ENCODE peak calls at places on chromosome 19, in nine cellular contexts. P, X, V, U, W, A, K, R and O are unnamed samples. For H3K9me3, the result is how much of the 10 kb centered on the place peaks cover.

GRCh38 chr19:516884-517424 is 9.7 kb downstream of the TPGS1 start:
- DNase-seq in P (no peak), X (no peak), V (no peak), U (no peak), W (no peak), A (no peak), K (no peak), R (no peak), O (no peak)

GRCh38 chr19:1521636-1522035 is 2.2 kb upstream of the PLK5 start:
- DNase-seq in P (no peak), X (no peak), V (no peak), U (no peak), W (no peak), A (no peak), K (no peak), R (no peak), O (no peak)

GRCh38 chr19:4181053-4181508 is 1.3 kb downstream of the SIRT6 start:
- DNase-seq in P (no peak), X (no peak), V (no peak), U (no peak), W (no peak), A (no peak), K (no peak), R (no peak), O (no peak)

GRCh38 chr19:23867895-23868294 is 46.8 kb upstream of the ZNF726 start:
- DNase-seq in P (no peak), X (no peak), V (no peak), U (no peak), W (no peak), A (no peak), K (no peak), R (no peak), O (no peak)

GRCh38 chr19:23800868-23801267 is 42.2 kb upstream of the ZNF681 start:
- DNase-seq in P (no peak), X (no peak), V (no peak), U (no peak), W (no peak), A (no peak), K (no peak), R (no peak), O (no peak)

GRCh38 chr19:49363265-49364082 is at the start of gene DKKL1:
- DNase-seq in P (peak), X (peak), V (peak), U (peak), W (peak), A (peak), K (peak), R (peak), O (peak)

GRCh38 chr19:39531834-39532232 is 819 bp downstream of the EID2B start:
- DNase-seq in P (no peak), X (no peak), V (no peak), U (no peak), W (no peak), A (no peak), K (no peak), R (no peak), O (no peak)

GRCh38 chr19:15934332-15935078 is at the start of gene CYP4F11:
- DNase-seq in P (peak), X (peak), V (peak), U (no peak), W (no peak), A (peak), K (no peak), R (no peak), O (no peak)

GRCh38 chr19:50909240-50910070 is 1.7 kb downstream of the KLK4 start:
- DNase-seq in P (peak), X (peak), V (peak), U (no peak), W (no peak), A (peak), K (peak), R (peak), O (no peak)

GRCh38 chr19:1396019-1396767 is 5.1 kb downstream of the GAMT start:
- DNase-seq in P (no peak), X (no peak), V (no peak), U (no peak), W (no peak), A (no peak), K (no peak), R (no peak), O (no peak)

GRCh38 chr19:44925114-44925891 is 10.9 kb downstream of the APOC1 start:
- DNase-seq in P (no peak), X (peak), V (peak), U (peak), W (no peak), A (peak), K (no peak), R (no peak), O (peak)

GRCh38 chr19:18499055-18499775 is 22.7 kb downstream of the ELL start:
- DNase-seq in P (no peak), X (no peak), V (no peak), U (no peak), W (no peak), A (no peak), K (no peak), R (no peak), O (no peak)

GRCh38 chr19:15892012-15892411 is 5.9 kb downstream of the CYP4F2 start:
- DNase-seq in P (no peak), X (no peak), V (no peak), U (no peak), W (no peak), A (no peak), K (no peak), R (no peak), O (no peak)

GRCh38 chr19:50568321-50569022 is at the start of gene LRRC4B:
- DNase-seq in P (no peak), X (no peak), V (no peak), U (no peak), W (no peak), A (no peak), K (peak), R (no peak), O (peak)

GRCh38 chr19:343451-343931 is 1.1 kb downstream of the MIER2 start:
- DNase-seq in P (peak), X (no peak), V (no peak), U (no peak), W (no peak), A (no peak), K (no peak), R (no peak), O (no peak)

GRCh38 chr19:4140237-4140711 is 13.2 kb upstream of the CREB3L3 start:
- DNase-seq in P (peak), X (no peak), V (peak), U (no peak), W (peak), A (no peak), K (peak), R (peak), O (no peak)

GRCh38 chr19:42280761-42281174 is 11.7 kb downstream of the CIC start:
- DNase-seq in P (no peak), X (peak), V (no peak), U (no peak), W (no peak), A (peak), K (no peak), R (no peak), O (peak)

GRCh38 chr19:24140099-24140498 is 53.1 kb downstream of the ZNF254 start:
- DNase-seq in P (peak), X (no peak), V (no peak), U (no peak), W (peak), A (no peak), K (no peak), R (no peak), O (no peak)

GRCh38 chr19:35644987-35645679 is 3.0 kb upstream of the COX6B1 start:
- DNase-seq in P (peak), X (peak), V (peak), U (peak), W (peak), A (peak), K (peak), R (peak), O (peak)

GRCh38 chr19:40347476-40348124 is 597 bp downstream of the C19orf47 start:
- DNase-seq in P (no peak), X (no peak), V (no peak), U (no peak), W (no peak), A (no peak), K (no peak), R (no peak), O (no peak)

GRCh38 chr19:33580026-33580644 is 41.6 kb upstream of the CHST8 start:
- DNase-seq in P (peak), X (no peak), V (no peak), U (no peak), W (no peak), A (no peak), K (no peak), R (no peak), O (no peak)

GRCh38 chr19:3506384-3507340 is 551 bp downstream of the FZR1 start:
- DNase-seq in P (peak), X (no peak), V (peak), U (no peak), W (no peak), A (peak), K (no peak), R (no peak), O (peak)

GRCh38 chr19:35756373-35757230 is at the start of gene HSPB6:
- DNase-seq in P (no peak), X (peak), V (peak), U (no peak), W (no peak), A (peak), K (no peak), R (no peak), O (peak)

GRCh38 chr19:17725422-17726078 is 6.3 kb downstream of the MAP1S start:
- DNase-seq in P (no peak), X (no peak), V (no peak), U (no peak), W (no peak), A (no peak), K (peak), R (no peak), O (no peak)

GRCh38 chr19:51024924-51025323 is 1.5 kb downstream of the KLK11 start:
- DNase-seq in P (no peak), X (no peak), V (no peak), U (no peak), W (no peak), A (no peak), K (no peak), R (no peak), O (no peak)

GRCh38 chr19:10535613-10536012 is 8.1 kb upstream of the ATG4D start:
- DNase-seq in P (peak), X (no peak), V (no peak), U (no peak), W (no peak), A (no peak), K (no peak), R (no peak), O (no peak)
- H3K27ac ChIP-seq in P (peak), X (no peak), V (no peak), U (no peak), W (no peak), A (no peak), K (no peak), R (no peak), O (no peak)

GRCh38 chr19:9013988-9014387 is 3.8 kb upstream of the MUC16 start:
- DNase-seq in P (no peak), X (no peak), V (no peak), U (no peak), W (no peak), A (no peak), K (no peak), R (no peak), O (no peak)
- H3K9me3 ChIP-seq in P (under half), X (under half), V (under half), U (under half), W (under half), A (under half), K (under half), R (under half), O (under half)

GRCh38 chr19:6219592-6220290 is 60.0 kb downstream of the MLLT1 start:
- DNase-seq in P (no peak), X (peak), V (no peak), U (no peak), W (no peak), A (no peak), K (no peak), R (no peak), O (no peak)

GRCh38 chr19:6220385-6221191 is 59.2 kb downstream of the MLLT1 start:
- DNase-seq in P (no peak), X (peak), V (no peak), U (no peak), W (peak), A (peak), K (no peak), R (no peak), O (peak)

GRCh38 chr19:6218497-6219146 is 61.2 kb downstream of the MLLT1 start:
- DNase-seq in P (peak), X (peak), V (peak), U (peak), W (peak), A (peak), K (peak), R (peak), O (peak)

GRCh38 chr19:6217752-6218403 is 61.9 kb downstream of the MLLT1 start:
- DNase-seq in P (no peak), X (no peak), V (peak), U (no peak), W (no peak), A (no peak), K (no peak), R (no peak), O (no peak)

GRCh38 chr19:6219147-6219525 is 60.6 kb downstream of the MLLT1 start:
- DNase-seq in P (no peak), X (no peak), V (no peak), U (no peak), W (no peak), A (no peak), K (no peak), R (no peak), O (peak)
- H3K27ac ChIP-seq in P (no peak), X (peak), V (peak), U (no peak), W (no peak), A (no peak), K (no peak), R (no peak), O (peak)

GRCh38 chr19:56930647-56931592 is 90.4 kb upstream of the PEG3 start:
- DNase-seq in P (no peak), X (no peak), V (no peak), U (no peak), W (no peak), A (no peak), K (no peak), R (no peak), O (no peak)

GRCh38 chr19:56933014-56933705 is 92.6 kb upstream of the PEG3 start:
- DNase-seq in P (no peak), X (no peak), V (no peak), U (no peak), W (no peak), A (no peak), K (no peak), R (no peak), O (no peak)

DNA sequence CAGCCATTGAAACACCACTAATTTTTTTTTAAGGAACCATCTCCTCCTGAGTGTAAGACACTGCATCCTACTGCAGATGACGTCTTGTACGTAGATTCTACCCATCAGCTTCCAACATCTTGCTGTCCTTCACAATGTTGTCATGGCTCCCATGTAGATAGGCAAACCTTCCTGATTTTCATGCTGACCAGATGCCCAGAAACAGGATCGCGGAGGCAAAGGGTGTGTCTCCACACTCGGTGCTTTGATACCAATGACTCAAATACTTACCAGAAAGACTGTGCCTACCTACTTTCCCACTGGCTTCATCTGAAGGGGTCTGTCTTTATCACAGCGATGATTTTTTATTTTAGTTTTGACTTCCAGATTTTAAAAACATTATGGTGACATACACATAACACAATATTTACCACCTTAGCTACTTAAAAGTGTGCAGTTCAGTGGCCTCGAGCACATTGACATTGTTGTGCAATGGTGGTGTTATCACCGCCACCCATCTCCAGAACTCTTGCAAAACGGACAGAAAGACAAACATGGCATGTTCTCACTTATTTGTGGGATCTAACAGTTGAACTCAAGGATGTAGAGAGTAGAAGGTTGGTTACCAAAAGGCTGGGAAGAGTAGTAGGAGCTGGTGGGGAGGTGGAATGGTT is 94.0 kb upstream of the PEG3 start:
- DNase-seq in P (no peak), X (no peak), V (no peak), U (no peak), W (peak), A (no peak), K (no peak), R (no peak), O (no peak)
- H3K9me3 ChIP-seq in P (under half), X (half or more), V (under half), U (under half), W (under half), A (under half), K (half or more), R (under half), O (under half)

GRCh38 chr19:5914358-5914774 is 312 bp downstream of the CAPS start:
- DNase-seq in P (no peak), X (no peak), V (no peak), U (no peak), W (no peak), A (no peak), K (no peak), R (no peak), O (no peak)

GRCh38 chr19:5916201-5916708 is 2.2 kb downstream of the CAPS start:
- DNase-seq in P (no peak), X (no peak), V (no peak), U (no peak), W (no peak), A (no peak), K (no peak), R (no peak), O (no peak)

GRCh38 chr19:5917431-5918107 is 3.5 kb downstream of the CAPS start:
- DNase-seq in P (no peak), X (no peak), V (no peak), U (no peak), W (no peak), A (no peak), K (no peak), R (no peak), O (no peak)

GRCh38 chr19:5914946-5915781 is 1.1 kb downstream of the CAPS start:
- DNase-seq in P (no peak), X (no peak), V (peak), U (no peak), W (peak), A (no peak), K (no peak), R (no peak), O (no peak)

DNA sequence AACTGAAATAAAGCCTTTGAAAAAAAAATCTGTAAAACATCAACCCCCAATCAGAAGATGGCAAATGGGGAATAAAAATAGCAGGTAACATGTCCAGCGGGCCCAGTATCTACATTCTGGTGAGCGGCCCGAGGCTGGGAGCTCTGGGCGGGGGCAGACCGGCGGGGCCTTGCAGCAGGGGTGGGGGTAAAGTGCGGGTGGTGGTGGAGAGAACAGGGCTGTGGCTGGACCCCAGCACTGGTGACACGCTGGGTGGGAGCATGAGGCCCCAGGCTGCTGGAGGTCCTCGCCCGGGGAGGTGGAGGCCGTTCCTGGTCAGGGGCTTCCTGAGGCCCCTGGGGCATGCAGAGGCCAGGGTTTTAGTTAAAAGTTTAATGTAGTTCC is 1.7 kb downstream of the CAPS start:
- DNase-seq in P (no peak), X (no peak), V (no peak), U (no peak), W (no peak), A (no peak), K (no peak), R (no peak), O (no peak)
- H3K27ac ChIP-seq in P (no peak), X (peak), V (no peak), U (no peak), W (peak), A (no peak), K (no peak), R (no peak), O (no peak)

GRCh38 chr19:36894849-36895383 is 21.2 kb downstream of the ZNF829 start:
- DNase-seq in P (no peak), X (no peak), V (no peak), U (no peak), W (no peak), A (no peak), K (no peak), R (no peak), O (no peak)
- H3K9me3 ChIP-seq in P (half or more), X (half or more), V (half or more), U (half or more), W (under half), A (half or more), K (half or more), R (under half), O (under half)

GRCh38 chr19:43767316-43767715 is 12.6 kb upstream of the SMG9 start:
- DNase-seq in P (no peak), X (no peak), V (no peak), U (no peak), W (no peak), A (no peak), K (no peak), R (no peak), O (no peak)

GRCh38 chr19:43765109-43765876 is 10.5 kb upstream of the SMG9 start:
- DNase-seq in P (peak), X (peak), V (no peak), U (peak), W (peak), A (peak), K (no peak), R (no peak), O (peak)

GRCh38 chr19:43768273-43769050 is 12.3 kb downstream of the KCNN4 start:
- DNase-seq in P (no peak), X (no peak), V (peak), U (no peak), W (no peak), A (no peak), K (no peak), R (no peak), O (no peak)

GRCh38 chr19:43767818-43768217 is 13.0 kb downstream of the KCNN4 start:
- DNase-seq in P (no peak), X (no peak), V (no peak), U (no peak), W (no peak), A (no peak), K (no peak), R (no peak), O (no peak)

GRCh38 chr19:43766755-43767043 is 11.9 kb upstream of the SMG9 start:
- DNase-seq in P (no peak), X (no peak), V (no peak), U (no peak), W (no peak), A (no peak), K (no peak), R (no peak), O (no peak)
- H3K27ac ChIP-seq in P (no peak), X (no peak), V (no peak), U (no peak), W (no peak), A (no peak), K (no peak), R (no peak), O (no peak)